ENCODE peak calls at places on chromosomes 11 and 22, in four cellular contexts. X is K562, Y is HepG2, J is GM12878. F is an unnamed sample.

GRCh38 chr11:44532809-44533208 is 32.7 kb upstream of the CD82 start:
- DNase-seq in X (no peak), Y (no peak), J (no peak), F (no peak)

GRCh38 chr11:74011360-74012071 is 2.6 kb upstream of the UCP3 start:
- DNase-seq in J (peak; percentile 79), X (peak; percentile 97), Y (no peak), F (no peak)

GRCh38 chr11:15757299-15757698 is 599.0 kb downstream of the SOX6 start:
- DNase-seq in J (peak; percentile 8), Y (no peak), X (no peak), F (no peak)

GRCh38 chr11:72609045-72609444 is 65.2 kb downstream of the PDE2A start:
- DNase-seq in Y (no peak), X (no peak), J (no peak), F (peak; percentile 44)

GRCh38 chr11:91421586-91421985 is 803.0 kb upstream of the FAT3 start:
- DNase-seq in Y (no peak), J (no peak), X (no peak), F (no peak)

GRCh38 chr11:96272542-96273306 is 70.3 kb downstream of the MAML2 start:
- DNase-seq in X (no peak), J (no peak), Y (no peak), F (no peak)

GRCh38 chr11:33959855-33960400 is 68.1 kb upstream of the LMO2 start:
- DNase-seq in Y (no peak), J (no peak), X (no peak), F (no peak)

GRCh38 chr11:82229346-82229745 is 504.3 kb downstream of the FAM181B start:
- DNase-seq in J (no peak), Y (peak; percentile 12), X (no peak), F (peak; percentile 8)

GRCh38 chr11:63993983-63994382 is 7.7 kb downstream of the OTUB1 start:
- DNase-seq in J (no peak), X (no peak), Y (no peak), F (no peak)

GRCh38 chr22:21025266-21025665 is 7.1 kb downstream of the SLC7A4 start:
- DNase-seq in Y (no peak), J (no peak), X (no peak), F (no peak)
- TF ChIP-seq TARDBP in Y (no peak), J (no peak), X (no peak), F (no peak)

GRCh38 chr11:62613275-62613864 is 313 bp downstream of the ROM1 start:
- DNase-seq in Y (no peak), J (no peak), X (no peak), F (no peak)
- TF ChIP-seq BHLHE40 in Y (no peak), J (no peak), X (no peak), F (no peak)

DNA sequence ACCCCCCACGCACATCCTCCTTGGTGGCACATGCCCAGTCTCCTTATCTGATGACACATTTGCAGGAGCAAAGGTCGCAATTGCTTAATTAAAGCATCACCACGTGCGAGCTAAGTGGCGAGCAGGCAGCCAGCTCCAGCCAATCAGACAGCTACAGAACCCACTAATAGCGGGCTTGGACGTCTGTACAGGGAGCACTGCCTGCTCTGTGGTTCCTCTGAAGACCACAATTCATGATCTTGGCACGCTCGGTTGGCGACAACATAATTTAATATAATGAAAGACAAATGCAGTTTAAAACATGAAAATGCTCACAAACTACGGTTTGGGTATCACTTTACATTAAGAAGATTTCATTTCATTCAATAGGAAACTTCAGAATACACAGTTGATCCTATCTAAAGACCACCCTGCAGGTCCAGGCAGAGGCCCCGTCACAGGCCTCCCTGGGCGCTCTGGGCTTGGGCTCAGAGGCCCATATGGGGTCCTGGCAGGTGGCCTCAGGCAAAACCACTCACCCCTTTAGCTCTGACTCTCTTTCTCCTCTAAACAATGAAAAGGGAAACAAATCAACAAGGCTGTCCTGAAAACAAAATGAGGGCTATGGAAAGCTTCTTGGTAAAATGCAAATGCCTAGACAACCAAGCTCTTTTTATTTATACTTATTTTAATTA is 10.4 kb downstream of the PACSIN2 start:
- DNase-seq in Y (peak; percentile 58), J (no peak), X (no peak), F (no peak)
- TF ChIP-seq FOXK2 in Y (no peak), J (no peak), X (no peak), F (no peak)

GRCh38 chr11:47991266-47991830 is 11.0 kb downstream of the PTPRJ start:
- DNase-seq in X (no peak), J (no peak), Y (no peak), F (no peak)

GRCh38 chr11:47987310-47987709 is 7.0 kb downstream of the PTPRJ start:
- DNase-seq in Y (no peak), X (no peak), J (no peak), F (no peak)

GRCh38 chr11:47987781-47988180 is 7.4 kb downstream of the PTPRJ start:
- DNase-seq in Y (no peak), X (no peak), J (no peak), F (no peak)

GRCh38 chr11:47991894-47992293 is 11.5 kb downstream of the PTPRJ start:
- DNase-seq in Y (no peak), X (no peak), J (no peak), F (no peak)

GRCh38 chr11:47989779-47990178 is 9.4 kb downstream of the PTPRJ start:
- DNase-seq in X (no peak), Y (no peak), J (no peak), F (no peak)
- TF ChIP-seq TARDBP in X (no peak), Y (no peak), J (no peak), F (no peak)

DNA sequence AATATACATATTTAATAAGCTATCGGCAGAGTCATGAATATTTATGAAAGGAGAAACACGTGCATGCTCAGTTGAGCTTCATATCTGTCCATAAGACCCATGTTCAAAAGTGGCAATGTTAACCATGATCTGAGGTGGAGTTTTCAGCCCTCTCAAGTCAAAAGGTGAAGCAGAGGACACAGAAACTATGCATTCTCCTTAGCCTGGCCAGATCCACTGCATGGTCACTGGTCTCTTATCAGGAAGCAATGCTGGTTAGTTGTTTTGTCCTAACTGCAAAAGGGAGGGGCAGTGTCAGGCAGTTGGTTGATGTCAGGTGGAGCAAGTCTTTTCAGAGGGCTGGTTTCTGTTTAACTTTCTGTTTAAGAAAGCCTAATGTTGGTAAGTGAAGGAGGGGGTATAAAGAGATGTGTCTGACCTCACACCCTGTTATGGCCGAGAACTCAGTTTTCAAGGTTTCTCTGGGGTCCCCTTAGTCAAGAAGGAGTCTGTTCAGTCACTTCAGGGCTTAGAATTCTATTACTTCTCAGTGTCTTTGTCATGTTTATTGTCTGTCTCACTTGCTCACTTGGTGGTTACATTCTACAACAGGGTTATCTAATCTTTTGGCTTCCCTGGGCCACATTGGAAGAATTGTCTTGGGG is 5.5 kb upstream of the SELENOH start:
- DNase-seq in Y (no peak), X (peak; percentile 62), J (no peak), F (no peak)
- TF ChIP-seq BHLHE40 in Y (no peak), X (peak; percentile 79), J (no peak), F (no peak)

GRCh38 chr11:17811416-17811815 is 76.8 kb downstream of the KCNC1 start:
- DNase-seq in X (no peak), Y (no peak), J (no peak), F (no peak)

GRCh38 chr11:17814546-17814945 is 80.0 kb downstream of the KCNC1 start:
- DNase-seq in X (no peak), J (no peak), Y (no peak), F (no peak)

GRCh38 chr11:17812286-17813187 is 78.0 kb downstream of the KCNC1 start:
- DNase-seq in X (no peak), Y (no peak), J (no peak), F (no peak)

GRCh38 chr11:17810736-17811135 is 76.2 kb downstream of the KCNC1 start:
- DNase-seq in X (no peak), J (no peak), Y (no peak), F (no peak)

DNA sequence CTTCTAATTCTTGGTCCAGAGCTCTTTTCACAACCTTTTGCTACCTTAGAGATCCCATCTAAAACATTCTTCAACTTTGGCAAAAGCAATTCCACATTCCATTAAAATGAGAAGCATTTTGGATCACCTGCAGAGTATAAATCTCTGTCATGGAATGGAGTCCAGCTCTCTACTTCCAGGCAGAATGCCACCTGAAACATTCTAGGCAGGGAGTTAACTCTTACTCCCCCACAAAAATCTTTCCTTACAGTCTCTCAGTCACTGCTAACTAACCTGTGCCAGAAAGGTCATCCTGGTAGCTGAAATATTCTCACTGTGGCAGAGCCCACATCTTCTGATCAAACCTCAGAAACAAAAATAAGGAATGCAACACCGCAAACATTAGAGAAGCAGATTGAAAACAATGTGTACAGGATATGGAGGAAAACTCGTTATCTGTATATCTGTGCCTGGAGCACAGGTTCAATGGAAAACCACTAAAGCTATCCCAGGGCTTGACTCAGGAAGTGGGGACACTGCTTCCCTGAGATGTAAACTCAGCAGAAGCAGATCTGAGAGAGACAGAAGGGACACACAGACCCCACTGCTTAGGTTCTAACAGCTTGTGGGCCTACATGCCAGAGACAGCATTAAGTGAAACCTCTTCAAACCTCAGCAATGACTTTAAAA is 78.9 kb downstream of the KCNC1 start:
- DNase-seq in J (no peak), Y (no peak), X (no peak), F (no peak)
- TF ChIP-seq FOXK2 in J (no peak), Y (no peak), X (no peak), F (no peak)

GRCh38 chr22:37965940-37966664 is 12.6 kb downstream of the POLR2F start:
- DNase-seq in J (no peak), Y (peak; percentile 77), X (no peak), F (no peak)
- TF ChIP-seq TARDBP in J (no peak), Y (no peak), X (no peak), F (no peak)

GRCh38 chr22:17237031-17237668 is 17.9 kb upstream of the ADA2 start:
- DNase-seq in Y (no peak), J (peak; percentile 71), X (no peak), F (no peak)
- TF ChIP-seq BHLHE40 in Y (no peak), J (no peak), X (no peak), F (no peak)

GRCh38 chr11:9489366-9489765 is 28.6 kb downstream of the ZNF143 start:
- DNase-seq in Y (no peak), J (no peak), X (no peak), F (no peak)
- TF ChIP-seq FOXK2 in Y (no peak), J (no peak), X (no peak), F (no peak)